ENCODE peak calls at places on chromosomes 3 and 15, in seven cellular contexts. One of them, this sample, is unnamed.

GRCh38 chr3:134904333-134904771 is 109.3 kb downstream of the EPHB1 start:
- DNase-seq in mammary epithelial cell: no peak
- DNase-seq in right atrium auricular region: no peak
- DNase-seq in left ventricle myocardium inferior: no peak
- DNase-seq in CD4-positive, alpha-beta T cell: no peak
- DNase-seq in ascending aorta: no peak
- DNase-seq in caudate nucleus: peak
- DNase-seq in this sample: no peak

GRCh38 chr3:66407281-66408218 is 93.3 kb downstream of the LRIG1 start:
- DNase-seq in mammary epithelial cell: peak
- DNase-seq in right atrium auricular region: peak
- DNase-seq in left ventricle myocardium inferior: peak
- DNase-seq in CD4-positive, alpha-beta T cell: peak
- DNase-seq in ascending aorta: peak
- DNase-seq in caudate nucleus: peak
- DNase-seq in this sample: peak

GRCh38 chr3:113758389-113759029 is 11.7 kb downstream of the ATP6V1A start:
- DNase-seq in mammary epithelial cell: peak
- DNase-seq in right atrium auricular region: no peak
- DNase-seq in left ventricle myocardium inferior: no peak
- DNase-seq in CD4-positive, alpha-beta T cell: no peak
- DNase-seq in ascending aorta: no peak
- DNase-seq in caudate nucleus: no peak
- DNase-seq in this sample: no peak

GRCh38 chr15:35559683-35560082 is 13.7 kb upstream of the DPH6 start:
- DNase-seq in mammary epithelial cell: no peak
- DNase-seq in right atrium auricular region: no peak
- DNase-seq in left ventricle myocardium inferior: no peak
- DNase-seq in CD4-positive, alpha-beta T cell: no peak
- DNase-seq in ascending aorta: no peak
- DNase-seq in caudate nucleus: no peak
- DNase-seq in this sample: no peak

GRCh38 chr3:188747487-188747886 is 424.3 kb upstream of the TPRG1 start:
- DNase-seq in mammary epithelial cell: no peak
- DNase-seq in right atrium auricular region: no peak
- DNase-seq in left ventricle myocardium inferior: no peak
- DNase-seq in CD4-positive, alpha-beta T cell: no peak
- DNase-seq in ascending aorta: no peak
- DNase-seq in caudate nucleus: no peak
- DNase-seq in this sample: peak

GRCh38 chr15:55907797-55908196 is 85.6 kb downstream of the NEDD4 start:
- DNase-seq in mammary epithelial cell: peak
- DNase-seq in right atrium auricular region: no peak
- DNase-seq in left ventricle myocardium inferior: no peak
- DNase-seq in CD4-positive, alpha-beta T cell: no peak
- DNase-seq in ascending aorta: no peak
- DNase-seq in caudate nucleus: no peak
- DNase-seq in this sample: peak

GRCh38 chr3:116046350-116046749 is 398.9 kb downstream of the LSAMP start:
- DNase-seq in mammary epithelial cell: no peak
- DNase-seq in right atrium auricular region: no peak
- DNase-seq in left ventricle myocardium inferior: no peak
- DNase-seq in CD4-positive, alpha-beta T cell: no peak
- DNase-seq in ascending aorta: no peak
- DNase-seq in caudate nucleus: no peak
- DNase-seq in this sample: no peak

GRCh38 chr15:38389924-38390542 is 63.9 kb upstream of the FAM98B start:
- DNase-seq in mammary epithelial cell: peak
- DNase-seq in right atrium auricular region: peak
- DNase-seq in left ventricle myocardium inferior: peak
- DNase-seq in CD4-positive, alpha-beta T cell: peak
- DNase-seq in ascending aorta: peak
- DNase-seq in caudate nucleus: peak
- DNase-seq in this sample: no peak

GRCh38 chr3:44954962-44955361 is 21.0 kb downstream of the ZDHHC3 start:
- DNase-seq in mammary epithelial cell: no peak
- DNase-seq in right atrium auricular region: no peak
- DNase-seq in left ventricle myocardium inferior: no peak
- DNase-seq in CD4-positive, alpha-beta T cell: no peak
- DNase-seq in ascending aorta: no peak
- DNase-seq in caudate nucleus: no peak
- DNase-seq in this sample: no peak

GRCh38 chr3:24048843-24049242 is 103.8 kb downstream of the NR1D2 start:
- DNase-seq in mammary epithelial cell: peak
- DNase-seq in right atrium auricular region: no peak
- DNase-seq in left ventricle myocardium inferior: no peak
- DNase-seq in CD4-positive, alpha-beta T cell: no peak
- DNase-seq in ascending aorta: no peak
- DNase-seq in caudate nucleus: no peak
- DNase-seq in this sample: no peak

GRCh38 chr3:135240426-135240825 is 445.4 kb downstream of the EPHB1 start:
- DNase-seq in mammary epithelial cell: no peak
- DNase-seq in right atrium auricular region: no peak
- DNase-seq in left ventricle myocardium inferior: no peak
- DNase-seq in CD4-positive, alpha-beta T cell: no peak
- DNase-seq in ascending aorta: no peak
- DNase-seq in caudate nucleus: no peak
- DNase-seq in this sample: peak

GRCh38 chr3:414063-414462 is 217.5 kb downstream of the CHL1 start:
- DNase-seq in mammary epithelial cell: no peak
- DNase-seq in right atrium auricular region: no peak
- DNase-seq in left ventricle myocardium inferior: no peak
- DNase-seq in CD4-positive, alpha-beta T cell: no peak
- DNase-seq in ascending aorta: no peak
- DNase-seq in caudate nucleus: no peak
- DNase-seq in this sample: no peak

GRCh38 chr3:195302436-195302835 is 31.5 kb upstream of the XXYLT1 start:
- DNase-seq in mammary epithelial cell: no peak
- DNase-seq in right atrium auricular region: no peak
- DNase-seq in left ventricle myocardium inferior: no peak
- DNase-seq in CD4-positive, alpha-beta T cell: no peak
- DNase-seq in ascending aorta: no peak
- DNase-seq in caudate nucleus: no peak
- DNase-seq in this sample: peak

GRCh38 chr3:45236964-45237363 is 10.9 kb upstream of the TMEM158 start:
- DNase-seq in mammary epithelial cell: no peak
- DNase-seq in right atrium auricular region: no peak
- DNase-seq in left ventricle myocardium inferior: no peak
- DNase-seq in CD4-positive, alpha-beta T cell: no peak
- DNase-seq in ascending aorta: no peak
- DNase-seq in caudate nucleus: no peak
- DNase-seq in this sample: no peak

GRCh38 chr3:16439163-16439847 is 74.2 kb downstream of the RFTN1 start:
- DNase-seq in mammary epithelial cell: no peak
- DNase-seq in right atrium auricular region: no peak
- DNase-seq in left ventricle myocardium inferior: no peak
- DNase-seq in CD4-positive, alpha-beta T cell: no peak
- DNase-seq in ascending aorta: no peak
- DNase-seq in caudate nucleus: no peak
- DNase-seq in this sample: no peak
- H3K27ac ChIP-seq in mammary epithelial cell: no peak
- H3K27ac ChIP-seq in right atrium auricular region: peak
- H3K27ac ChIP-seq in left ventricle myocardium inferior: peak
- H3K27ac ChIP-seq in CD4-positive, alpha-beta T cell: no peak
- H3K27ac ChIP-seq in ascending aorta: peak
- H3K27ac ChIP-seq in caudate nucleus: no peak
- H3K27ac ChIP-seq in this sample: peak

GRCh38 chr3:133414021-133414392 is 14.2 kb downstream of the BFSP2 start:
- DNase-seq in mammary epithelial cell: no peak
- DNase-seq in right atrium auricular region: no peak
- DNase-seq in left ventricle myocardium inferior: no peak
- DNase-seq in CD4-positive, alpha-beta T cell: no peak
- DNase-seq in ascending aorta: no peak
- DNase-seq in caudate nucleus: no peak
- DNase-seq in this sample: no peak
- H3K27ac ChIP-seq in mammary epithelial cell: no peak
- H3K27ac ChIP-seq in right atrium auricular region: peak
- H3K27ac ChIP-seq in left ventricle myocardium inferior: no peak
- H3K27ac ChIP-seq in CD4-positive, alpha-beta T cell: no peak
- H3K27ac ChIP-seq in ascending aorta: no peak
- H3K27ac ChIP-seq in caudate nucleus: no peak
- H3K27ac ChIP-seq in this sample: no peak

DNA sequence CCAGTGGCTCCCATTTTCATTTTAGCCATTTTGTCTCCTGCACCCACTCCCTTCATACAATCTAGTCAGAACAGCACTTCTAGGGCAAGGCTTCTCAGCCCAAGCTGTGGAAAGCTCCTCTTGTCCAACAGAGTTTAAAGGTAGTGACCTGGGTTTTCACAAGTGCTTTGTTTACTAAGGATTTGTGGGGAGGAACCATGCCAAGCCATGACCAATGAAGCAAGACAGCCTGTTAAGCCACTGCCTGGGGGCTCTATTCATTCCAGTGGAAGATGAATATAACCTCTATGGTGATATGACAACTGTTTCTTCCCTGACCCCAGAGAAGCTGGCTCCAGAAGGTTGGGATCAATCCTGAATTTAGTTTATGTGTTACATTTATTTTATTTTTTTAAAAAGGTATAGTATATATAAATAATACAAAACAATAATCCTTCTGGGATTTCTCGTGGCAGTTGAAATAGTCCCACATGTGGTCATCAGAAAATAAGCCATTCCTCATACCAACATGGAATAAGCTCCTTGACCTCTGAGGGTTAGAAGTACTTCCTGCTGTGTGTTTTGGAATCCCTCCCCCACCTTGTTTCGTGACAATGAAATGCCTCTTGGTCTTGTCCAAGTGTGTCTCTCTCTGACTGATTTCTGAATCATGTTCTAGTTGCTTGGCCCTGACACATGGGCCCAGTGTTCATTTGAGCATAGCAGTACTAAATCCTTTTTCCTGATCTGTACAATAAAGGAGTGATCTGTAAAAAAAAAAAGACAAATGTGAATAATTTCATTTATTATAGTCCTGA is 13.3 kb upstream of the THUMPD3 start:
- DNase-seq in mammary epithelial cell: peak
- DNase-seq in right atrium auricular region: no peak
- DNase-seq in left ventricle myocardium inferior: no peak
- DNase-seq in CD4-positive, alpha-beta T cell: no peak
- DNase-seq in ascending aorta: no peak
- DNase-seq in caudate nucleus: no peak
- DNase-seq in this sample: peak
- H3K27ac ChIP-seq in mammary epithelial cell: peak
- H3K27ac ChIP-seq in right atrium auricular region: no peak
- H3K27ac ChIP-seq in left ventricle myocardium inferior: no peak
- H3K27ac ChIP-seq in CD4-positive, alpha-beta T cell: no peak
- H3K27ac ChIP-seq in ascending aorta: no peak
- H3K27ac ChIP-seq in caudate nucleus: no peak
- H3K27ac ChIP-seq in this sample: peak

GRCh38 chr3:29385056-29385455 is 104.2 kb downstream of the RBMS3 start:
- DNase-seq in mammary epithelial cell: no peak
- DNase-seq in right atrium auricular region: no peak
- DNase-seq in left ventricle myocardium inferior: no peak
- DNase-seq in CD4-positive, alpha-beta T cell: no peak
- DNase-seq in ascending aorta: no peak
- DNase-seq in caudate nucleus: no peak
- DNase-seq in this sample: peak
- H3K27ac ChIP-seq in mammary epithelial cell: no peak
- H3K27ac ChIP-seq in right atrium auricular region: peak
- H3K27ac ChIP-seq in left ventricle myocardium inferior: peak
- H3K27ac ChIP-seq in CD4-positive, alpha-beta T cell: no peak
- H3K27ac ChIP-seq in ascending aorta: peak
- H3K27ac ChIP-seq in caudate nucleus: no peak
- H3K27ac ChIP-seq in this sample: peak

GRCh38 chr15:85800460-85801123 is 5.9 kb upstream of the KLHL25 start:
- DNase-seq in mammary epithelial cell: peak
- DNase-seq in right atrium auricular region: no peak
- DNase-seq in left ventricle myocardium inferior: peak
- DNase-seq in CD4-positive, alpha-beta T cell: no peak
- DNase-seq in ascending aorta: peak
- DNase-seq in caudate nucleus: no peak
- DNase-seq in this sample: no peak

GRCh38 chr15:85810075-85810474 is 15.3 kb upstream of the KLHL25 start:
- DNase-seq in mammary epithelial cell: peak
- DNase-seq in right atrium auricular region: no peak
- DNase-seq in left ventricle myocardium inferior: no peak
- DNase-seq in CD4-positive, alpha-beta T cell: no peak
- DNase-seq in ascending aorta: no peak
- DNase-seq in caudate nucleus: no peak
- DNase-seq in this sample: peak

GRCh38 chr15:85805392-85805791 is 10.7 kb upstream of the KLHL25 start:
- DNase-seq in mammary epithelial cell: no peak
- DNase-seq in right atrium auricular region: no peak
- DNase-seq in left ventricle myocardium inferior: no peak
- DNase-seq in CD4-positive, alpha-beta T cell: no peak
- DNase-seq in ascending aorta: no peak
- DNase-seq in caudate nucleus: no peak
- DNase-seq in this sample: no peak

GRCh38 chr15:85804481-85805165 is 9.9 kb upstream of the KLHL25 start:
- DNase-seq in mammary epithelial cell: no peak
- DNase-seq in right atrium auricular region: no peak
- DNase-seq in left ventricle myocardium inferior: no peak
- DNase-seq in CD4-positive, alpha-beta T cell: no peak
- DNase-seq in ascending aorta: peak
- DNase-seq in caudate nucleus: no peak
- DNase-seq in this sample: no peak
- H3K27ac ChIP-seq in mammary epithelial cell: no peak
- H3K27ac ChIP-seq in right atrium auricular region: no peak
- H3K27ac ChIP-seq in left ventricle myocardium inferior: no peak
- H3K27ac ChIP-seq in CD4-positive, alpha-beta T cell: no peak
- H3K27ac ChIP-seq in ascending aorta: no peak
- H3K27ac ChIP-seq in caudate nucleus: no peak
- H3K27ac ChIP-seq in this sample: no peak

GRCh38 chr3:53109822-53110771 is 20.1 kb downstream of the RFT1 start:
- DNase-seq in mammary epithelial cell: no peak
- DNase-seq in right atrium auricular region: peak
- DNase-seq in left ventricle myocardium inferior: peak
- DNase-seq in CD4-positive, alpha-beta T cell: peak
- DNase-seq in ascending aorta: no peak
- DNase-seq in caudate nucleus: no peak
- DNase-seq in this sample: no peak

GRCh38 chr3:53114412-53115074 is 15.7 kb downstream of the RFT1 start:
- DNase-seq in mammary epithelial cell: peak
- DNase-seq in right atrium auricular region: no peak
- DNase-seq in left ventricle myocardium inferior: no peak
- DNase-seq in CD4-positive, alpha-beta T cell: no peak
- DNase-seq in ascending aorta: no peak
- DNase-seq in caudate nucleus: no peak
- DNase-seq in this sample: no peak

GRCh38 chr3:53114011-53114400 is 16.2 kb downstream of the RFT1 start:
- DNase-seq in mammary epithelial cell: peak
- DNase-seq in right atrium auricular region: peak
- DNase-seq in left ventricle myocardium inferior: peak
- DNase-seq in CD4-positive, alpha-beta T cell: peak
- DNase-seq in ascending aorta: peak
- DNase-seq in caudate nucleus: peak
- DNase-seq in this sample: peak

GRCh38 chr3:53116956-53117355 is 13.3 kb downstream of the RFT1 start:
- DNase-seq in mammary epithelial cell: no peak
- DNase-seq in right atrium auricular region: no peak
- DNase-seq in left ventricle myocardium inferior: no peak
- DNase-seq in CD4-positive, alpha-beta T cell: no peak
- DNase-seq in ascending aorta: no peak
- DNase-seq in caudate nucleus: no peak
- DNase-seq in this sample: no peak

GRCh38 chr3:53113293-53114010 is 16.8 kb downstream of the RFT1 start:
- DNase-seq in mammary epithelial cell: no peak
- DNase-seq in right atrium auricular region: no peak
- DNase-seq in left ventricle myocardium inferior: peak
- DNase-seq in CD4-positive, alpha-beta T cell: no peak
- DNase-seq in ascending aorta: no peak
- DNase-seq in caudate nucleus: peak
- DNase-seq in this sample: no peak
- H3K27ac ChIP-seq in mammary epithelial cell: peak
- H3K27ac ChIP-seq in right atrium auricular region: peak
- H3K27ac ChIP-seq in left ventricle myocardium inferior: peak
- H3K27ac ChIP-seq in CD4-positive, alpha-beta T cell: no peak
- H3K27ac ChIP-seq in ascending aorta: no peak
- H3K27ac ChIP-seq in caudate nucleus: no peak
- H3K27ac ChIP-seq in this sample: no peak